ENCODE peak calls at places on chromosomes 5 and 9, in four cellular contexts. One of them, this sample, is unnamed.

GRCh38 chr5:80592761-80593160 is 22.7 kb upstream of the ANKRD34B start:
- DNase-seq in heart left ventricle: no peak
- DNase-seq in uterus: no peak
- DNase-seq in GM10248: no peak
- DNase-seq in this sample: no peak

GRCh38 chr9:35756275-35756742 is 2.2 kb upstream of the MSMP start:
- DNase-seq in heart left ventricle: peak
- DNase-seq in uterus: no peak
- DNase-seq in GM10248: no peak
- DNase-seq in this sample: peak

GRCh38 chr9:126418608-126419007 is 92.0 kb downstream of the MVB12B start:
- DNase-seq in heart left ventricle: no peak
- DNase-seq in uterus: no peak
- DNase-seq in GM10248: no peak
- DNase-seq in this sample: no peak

GRCh38 chr5:159061834-159062530 is 37.7 kb downstream of the EBF1 start:
- DNase-seq in heart left ventricle: no peak
- DNase-seq in uterus: peak
- DNase-seq in GM10248: no peak
- DNase-seq in this sample: no peak

GRCh38 chr5:107809201-107810034 is 138.7 kb upstream of the EFNA5 start:
- DNase-seq in heart left ventricle: no peak
- DNase-seq in uterus: no peak
- DNase-seq in GM10248: no peak
- DNase-seq in this sample: no peak

GRCh38 chr9:116945817-116946216 is 258.7 kb downstream of the TRIM32 start:
- DNase-seq in heart left ventricle: no peak
- DNase-seq in uterus: no peak
- DNase-seq in GM10248: no peak
- DNase-seq in this sample: no peak

GRCh38 chr9:84485539-84485938 is 145.0 kb upstream of the SLC28A3 start:
- DNase-seq in heart left ventricle: no peak
- DNase-seq in uterus: no peak
- DNase-seq in GM10248: no peak
- DNase-seq in this sample: no peak

GRCh38 chr9:116555556-116556180 is 131.4 kb upstream of the TRIM32 start:
- DNase-seq in heart left ventricle: no peak
- DNase-seq in uterus: no peak
- DNase-seq in GM10248: no peak
- DNase-seq in this sample: no peak

GRCh38 chr9:1722404-1722803 is 292.7 kb upstream of the SMARCA2 start:
- DNase-seq in heart left ventricle: no peak
- DNase-seq in uterus: no peak
- DNase-seq in GM10248: no peak
- DNase-seq in this sample: no peak

GRCh38 chr5:181203842-181204560 is 995 bp downstream of the TRIM7 start:
- DNase-seq in heart left ventricle: no peak
- DNase-seq in uterus: no peak
- DNase-seq in GM10248: no peak
- DNase-seq in this sample: no peak

GRCh38 chr5:13536921-13537320 is 407.6 kb downstream of the DNAH5 start:
- DNase-seq in heart left ventricle: no peak
- DNase-seq in uterus: no peak
- DNase-seq in GM10248: no peak
- DNase-seq in this sample: peak

GRCh38 chr9:69254223-69254622 is 70.8 kb upstream of the ENTREP1 start:
- DNase-seq in heart left ventricle: no peak
- DNase-seq in uterus: no peak
- DNase-seq in GM10248: no peak
- DNase-seq in this sample: no peak

GRCh38 chr5:558326-558725 is 34.1 kb upstream of the SLC9A3 start:
- DNase-seq in heart left ventricle: no peak
- DNase-seq in uterus: no peak
- DNase-seq in GM10248: no peak
- DNase-seq in this sample: no peak

GRCh38 chr5:175246242-175246891 is 197.6 kb downstream of the DRD1 start:
- DNase-seq in heart left ventricle: no peak
- DNase-seq in uterus: peak
- DNase-seq in GM10248: no peak
- DNase-seq in this sample: peak

GRCh38 chr5:72106922-72107873 is at the start of gene MAP1B:
- DNase-seq in heart left ventricle: peak
- DNase-seq in uterus: peak
- DNase-seq in GM10248: peak
- DNase-seq in this sample: peak

GRCh38 chr9:126000731-126001580 is 253.8 kb downstream of the PBX3 start:
- DNase-seq in heart left ventricle: no peak
- DNase-seq in uterus: no peak
- DNase-seq in GM10248: no peak
- DNase-seq in this sample: no peak

GRCh38 chr5:173538654-173539053 is 77.8 kb downstream of the BOD1 start:
- DNase-seq in heart left ventricle: no peak
- DNase-seq in uterus: no peak
- DNase-seq in GM10248: no peak
- DNase-seq in this sample: no peak

GRCh38 chr5:37254581-37254980 is 5.4 kb upstream of the CPLANE1 start:
- DNase-seq in heart left ventricle: no peak
- DNase-seq in uterus: no peak
- DNase-seq in GM10248: no peak
- DNase-seq in this sample: no peak

DNA sequence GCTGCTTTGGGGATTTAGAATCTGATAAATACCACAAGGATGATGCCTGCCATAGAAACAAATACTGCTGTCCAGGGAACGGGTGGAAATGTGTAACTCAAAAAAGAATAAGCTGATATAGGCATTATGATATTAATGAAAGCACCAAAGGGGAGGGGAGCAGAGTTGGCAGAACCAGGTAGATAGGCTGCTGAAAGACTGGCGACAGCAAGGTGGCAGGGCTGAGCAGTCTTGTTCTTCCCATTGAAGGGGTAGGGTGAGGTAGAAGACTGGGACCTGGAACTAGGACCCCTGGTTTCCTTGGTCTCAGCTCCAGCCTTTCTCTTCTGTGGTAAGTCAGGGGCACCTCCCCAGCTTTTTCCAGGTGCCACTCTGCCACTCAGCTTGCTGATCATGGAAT is 31.4 kb upstream of the TMOD1 start:
- DNase-seq in heart left ventricle: no peak
- DNase-seq in uterus: no peak
- DNase-seq in GM10248: no peak
- DNase-seq in this sample: no peak
- TF ChIP-seq CTCF in heart left ventricle: peak
- TF ChIP-seq CTCF in uterus: no peak
- TF ChIP-seq CTCF in GM10248: peak
- TF ChIP-seq CTCF in this sample: peak

DNA sequence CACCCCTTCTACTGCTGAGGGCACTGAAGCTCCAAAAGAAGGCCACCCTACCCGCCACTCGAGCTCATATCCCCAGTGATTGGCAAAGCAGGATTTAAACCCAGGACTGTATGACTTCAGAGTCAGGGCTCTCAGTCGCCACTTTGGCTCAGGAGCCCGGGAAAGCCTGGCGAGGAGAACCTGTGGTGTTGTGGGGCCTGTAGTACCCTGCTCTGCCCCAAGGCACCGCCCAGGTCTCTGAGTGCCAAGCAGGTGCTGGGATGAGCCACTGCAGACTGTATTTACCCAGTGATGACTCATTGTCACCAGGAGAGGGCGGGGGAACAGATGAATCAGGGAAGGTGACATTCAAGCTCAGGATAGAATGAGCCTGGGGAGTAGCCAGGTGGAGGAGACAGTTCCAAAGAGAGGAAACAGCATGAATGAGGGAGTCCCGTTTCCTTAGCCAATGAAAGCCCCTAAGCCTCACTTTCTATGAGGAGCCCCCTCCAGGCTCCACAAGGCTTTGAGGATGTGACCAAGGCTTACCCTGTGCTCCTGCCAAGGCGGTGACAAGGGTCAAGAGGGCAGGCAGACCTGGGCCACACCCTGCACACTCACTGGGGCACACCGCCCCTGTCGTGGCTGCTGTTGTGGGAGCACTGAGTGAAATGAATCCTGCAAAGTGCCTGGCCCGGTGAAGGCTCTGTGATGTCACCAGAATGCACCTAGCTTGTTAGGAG is 17.8 kb upstream of the DPM2 start:
- DNase-seq in heart left ventricle: no peak
- DNase-seq in uterus: no peak
- DNase-seq in GM10248: peak
- DNase-seq in this sample: no peak
- TF ChIP-seq CTCF in heart left ventricle: peak
- TF ChIP-seq CTCF in uterus: no peak
- TF ChIP-seq CTCF in GM10248: peak
- TF ChIP-seq CTCF in this sample: peak

GRCh38 chr5:7398596-7399260 is 2.8 kb downstream of the ADCY2 start:
- DNase-seq in heart left ventricle: no peak
- DNase-seq in uterus: no peak
- DNase-seq in GM10248: no peak
- DNase-seq in this sample: no peak

GRCh38 chr5:7395432-7396168 is at the start of gene ADCY2:
- DNase-seq in heart left ventricle: no peak
- DNase-seq in uterus: no peak
- DNase-seq in GM10248: no peak
- DNase-seq in this sample: no peak

GRCh38 chr5:7396169-7397004 is 449 bp downstream of the ADCY2 start:
- DNase-seq in heart left ventricle: no peak
- DNase-seq in uterus: no peak
- DNase-seq in GM10248: no peak
- DNase-seq in this sample: no peak

GRCh38 chr5:7397935-7398334 is 2.0 kb downstream of the ADCY2 start:
- DNase-seq in heart left ventricle: no peak
- DNase-seq in uterus: no peak
- DNase-seq in GM10248: no peak
- DNase-seq in this sample: no peak

DNA sequence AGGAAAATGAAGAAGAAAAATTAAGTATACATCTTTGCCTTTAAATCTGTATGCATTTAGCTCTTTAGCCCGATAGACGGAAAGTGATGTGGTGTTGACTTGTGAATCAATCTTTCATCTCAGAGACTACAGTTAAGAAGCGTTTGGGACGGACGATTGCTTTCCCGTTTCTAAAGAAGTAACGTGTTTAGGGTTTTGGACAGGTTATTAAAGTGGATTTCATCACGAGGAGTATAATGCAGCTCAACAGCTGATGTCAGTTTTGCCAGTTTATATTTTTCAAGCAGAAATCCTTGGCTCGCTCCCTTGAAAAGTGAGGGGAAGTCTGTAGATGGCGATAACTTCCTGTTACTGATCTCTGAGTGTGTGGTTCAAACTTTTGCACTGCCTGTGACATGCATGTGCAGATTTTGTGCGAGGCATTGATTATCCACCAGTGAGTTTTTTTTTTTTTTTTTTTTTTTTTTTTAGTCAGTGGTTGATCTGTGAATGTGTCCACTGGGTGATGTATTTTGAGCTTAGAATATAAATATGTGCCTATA is 1.1 kb downstream of the ADCY2 start:
- DNase-seq in heart left ventricle: no peak
- DNase-seq in uterus: no peak
- DNase-seq in GM10248: no peak
- DNase-seq in this sample: no peak
- TF ChIP-seq CTCF in heart left ventricle: no peak
- TF ChIP-seq CTCF in uterus: peak
- TF ChIP-seq CTCF in GM10248: no peak
- TF ChIP-seq CTCF in this sample: no peak

DNA sequence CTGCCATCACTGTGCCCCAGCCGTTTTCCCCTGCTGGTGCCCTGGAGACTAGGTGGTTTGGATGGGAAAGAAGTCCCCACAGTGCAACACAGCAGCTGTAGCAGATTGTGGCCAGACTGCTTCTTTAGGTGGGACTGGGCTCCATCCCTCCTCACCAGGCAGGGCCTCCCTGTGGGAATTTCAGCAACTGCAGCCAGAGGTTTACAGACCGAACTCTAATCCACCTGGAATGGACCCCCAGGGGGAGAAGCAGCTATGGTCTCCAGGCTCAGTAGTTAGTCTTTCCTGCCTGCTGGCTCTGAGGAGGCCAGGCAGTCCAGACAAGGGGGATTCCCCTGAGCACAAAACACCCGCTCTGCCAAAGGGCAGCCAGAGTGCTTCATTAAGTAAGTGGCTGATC is 188.8 kb downstream of the SGCD start:
- DNase-seq in heart left ventricle: no peak
- DNase-seq in uterus: no peak
- DNase-seq in GM10248: no peak
- DNase-seq in this sample: no peak
- TF ChIP-seq CTCF in heart left ventricle: no peak
- TF ChIP-seq CTCF in uterus: no peak
- TF ChIP-seq CTCF in GM10248: no peak
- TF ChIP-seq CTCF in this sample: no peak

DNA sequence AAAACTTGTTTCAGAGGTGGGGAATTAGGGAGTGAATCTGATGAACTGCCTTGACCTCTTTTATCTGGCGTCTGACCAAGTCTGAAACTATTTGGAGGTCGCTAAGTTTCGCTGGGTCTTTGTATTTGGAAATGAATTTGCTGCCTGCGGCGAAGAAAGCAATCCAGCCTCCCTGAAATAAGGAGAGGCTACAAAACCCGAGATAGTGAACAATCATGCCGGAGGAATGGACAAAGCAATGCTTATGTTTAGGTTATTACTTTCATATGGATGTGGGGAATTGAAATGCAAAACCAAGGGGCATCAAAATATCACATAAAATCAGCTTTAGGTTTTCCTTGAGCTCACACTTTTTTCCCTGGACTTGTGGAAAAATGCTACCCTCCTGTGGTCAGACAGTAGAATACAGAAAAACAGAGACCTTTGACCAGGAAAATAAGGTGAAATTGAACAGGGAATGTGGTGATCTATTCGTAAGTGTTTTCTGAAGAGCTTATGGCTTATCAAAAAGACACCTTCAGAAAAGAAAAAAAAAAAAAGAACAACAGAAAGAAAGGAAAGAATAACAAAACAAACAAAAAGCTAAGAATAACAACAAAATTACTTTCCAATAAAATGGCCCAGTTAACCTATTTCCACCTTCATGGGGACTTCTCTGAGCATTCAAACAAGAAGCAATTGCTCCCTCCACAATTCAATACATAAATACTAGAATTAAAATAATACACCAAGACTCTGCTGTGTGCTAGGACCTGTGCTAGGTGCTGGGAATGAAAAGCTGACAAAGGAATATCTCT is 68.6 kb upstream of the DPYSL3 start:
- DNase-seq in heart left ventricle: no peak
- DNase-seq in uterus: no peak
- DNase-seq in GM10248: no peak
- DNase-seq in this sample: peak
- TF ChIP-seq CTCF in heart left ventricle: peak
- TF ChIP-seq CTCF in uterus: peak
- TF ChIP-seq CTCF in GM10248: peak
- TF ChIP-seq CTCF in this sample: peak

GRCh38 chr5:40774626-40775025 is 18.9 kb upstream of the TTC33 start:
- DNase-seq in heart left ventricle: no peak
- DNase-seq in uterus: no peak
- DNase-seq in GM10248: no peak
- DNase-seq in this sample: no peak
- TF ChIP-seq CTCF in heart left ventricle: no peak
- TF ChIP-seq CTCF in uterus: no peak
- TF ChIP-seq CTCF in GM10248: no peak
- TF ChIP-seq CTCF in this sample: no peak